ENCODE peak calls at places on chromosome 13, in nine cellular contexts. K is SK-N-SH; T is aorta; L is activated CD4-positive, alpha-beta T cell treated with anti-CD3 and anti-CD28 coated beads for 48 hours; V is mesendoderm; M is lower leg skin; Q is fibroblast of lung; R is ascending aorta; F is stimulated activated CD4-positive, alpha-beta T cell treated with anti-CD3 and anti-CD28 coated beads, Interleukin-4, amount 100 ng/mL, for 4 hours. E is an unnamed sample.
A peak's percentile ranks its signal among the peaks of the same experiment; 100 is the strongest.

GRCh38 chr13:24564881-24565280 is 52.3 kb upstream of the PARP4 start:
- DNase-seq in K (no peak), T (no peak), L (no peak), V (no peak), M (no peak), Q (no peak), R (no peak), F (no peak), E (no peak)

GRCh38 chr13:38902551-38902950 is 88.1 kb downstream of the STOML3 start:
- DNase-seq in K (no peak), T (no peak), L (no peak), V (no peak), M (no peak), Q (no peak), R (no peak), F (no peak), E (no peak)

GRCh38 chr13:47508518-47509228 is 492.4 kb downstream of the SUCLA2 start:
- DNase-seq in K (no peak), T (no peak), L (no peak), V (no peak), M (no peak), Q (peak; percentile 30), R (no peak), F (no peak), E (no peak)

GRCh38 chr13:72726721-72727416 is 560 bp downstream of the MZT1 start:
- DNase-seq in K (peak; percentile 77), T (peak; percentile 80), L (peak; percentile 66), V (peak; percentile 21), M (peak; percentile 88), Q (peak; percentile 5), R (no peak), F (peak; percentile 33), E (no peak)

GRCh38 chr13:76696370-76696769 is 189.8 kb downstream of the KCTD12 start:
- DNase-seq in K (peak; percentile 4), T (no peak), L (no peak), V (peak; percentile 16), M (no peak), Q (no peak), R (no peak), F (no peak), E (no peak)

GRCh38 chr13:30382836-30383525 is 39.3 kb upstream of the UBE2L5 start:
- DNase-seq in K (no peak), T (no peak), L (no peak), V (no peak), M (peak; percentile 68), Q (no peak), R (no peak), F (no peak), E (no peak)

GRCh38 chr13:90362718-90363117 is 984.8 kb upstream of the MIR17HG start:
- DNase-seq in K (no peak), T (no peak), L (no peak), V (no peak), M (no peak), Q (peak; percentile 28), R (no peak), F (no peak), E (no peak)

GRCh38 chr13:26653310-26653709 is 95.8 kb downstream of the WASF3 start:
- DNase-seq in K (no peak), T (no peak), L (no peak), V (no peak), M (no peak), Q (no peak), R (no peak), F (no peak), E (no peak)

GRCh38 chr13:86000546-86000945 is 201.3 kb upstream of the SLITRK6 start:
- DNase-seq in K (no peak), T (no peak), L (no peak), V (no peak), M (no peak), Q (no peak), R (no peak), F (no peak), E (no peak)

GRCh38 chr13:75495938-75496337 is 14.0 kb upstream of the TBC1D4 start:
- DNase-seq in K (no peak), T (no peak), L (no peak), V (no peak), M (no peak), Q (peak; percentile 49), R (no peak), F (no peak), E (no peak)

GRCh38 chr13:43805071-43805468 is 18.3 kb upstream of the ENOX1 start:
- DNase-seq in K (peak; percentile 34), T (no peak), L (peak; percentile 56), V (peak; percentile 51), M (no peak), Q (peak; percentile 64), R (no peak), F (no peak), E (no peak)

GRCh38 chr13:112688560-112689497 is 1.0 kb upstream of the ATP11A start:
- DNase-seq in K (no peak), T (peak; percentile 77), L (peak; percentile 82), V (peak; percentile 90), M (no peak), Q (peak; percentile 4), R (no peak), F (peak; percentile 40), E (no peak)

GRCh38 chr13:112510002-112510780 is 77.8 kb downstream of the TUBGCP3 start:
- DNase-seq in K (peak; percentile 82), T (no peak), L (no peak), V (peak; percentile 94), M (no peak), Q (peak; percentile 76), R (no peak), F (no peak), E (peak; percentile 70)

GRCh38 chr13:110300090-110300815 is 6.7 kb downstream of the COL4A1 start:
- DNase-seq in K (no peak), T (no peak), L (no peak), V (no peak), M (peak; percentile 25), Q (peak; percentile 67), R (no peak), F (no peak), E (no peak)

GRCh38 chr13:33644607-33645543 is 173.1 kb upstream of the RFC3 start:
- DNase-seq in K (no peak), T (no peak), L (peak; percentile 30), V (no peak), M (no peak), Q (peak; percentile 77), R (no peak), F (no peak), E (no peak)

GRCh38 chr13:41361501-41361900 is 50.4 kb downstream of the NAA16 start:
- DNase-seq in K (no peak), T (no peak), L (no peak), V (no peak), M (no peak), Q (no peak), R (no peak), F (no peak), E (no peak)

GRCh38 chr13:55783841-55784240 is 1356.9 kb upstream of the PRR20A start:
- DNase-seq in K (no peak), T (no peak), L (no peak), V (no peak), M (no peak), Q (no peak), R (no peak), F (no peak), E (no peak)

GRCh38 chr13:30373727-30374126 is 48.6 kb upstream of the UBE2L5 start:
- DNase-seq in K (no peak), T (no peak), L (peak; percentile 58), V (no peak), M (peak; percentile 72), Q (no peak), R (no peak), F (no peak), E (no peak)

GRCh38 chr13:33272531-33273124 is 12.9 kb downstream of the STARD13 start:
- DNase-seq in K (no peak), T (no peak), L (no peak), V (no peak), M (no peak), Q (no peak), R (no peak), F (no peak), E (no peak)

GRCh38 chr13:49184621-49185020 is 35.5 kb upstream of the MLNR start:
- DNase-seq in K (no peak), T (no peak), L (no peak), V (peak; percentile 83), M (no peak), Q (no peak), R (no peak), F (no peak), E (no peak)

GRCh38 chr13:110882228-110882627 is 32.6 kb downstream of the ANKRD10 start:
- DNase-seq in K (no peak), T (no peak), L (no peak), V (no peak), M (no peak), Q (no peak), R (no peak), F (no peak), E (no peak)

GRCh38 chr13:85771856-85772255 is 27.4 kb downstream of the SLITRK6 start:
- DNase-seq in K (no peak), T (no peak), L (no peak), V (no peak), M (no peak), Q (no peak), R (no peak), F (no peak), E (no peak)

GRCh38 chr13:29681859-29682258 is 86.4 kb upstream of the SLC7A1 start:
- DNase-seq in K (no peak), T (no peak), L (no peak), V (no peak), M (no peak), Q (no peak), R (no peak), F (no peak), E (no peak)

GRCh38 chr13:23609414-23610186 is 39.4 kb downstream of the TNFRSF19 start:
- DNase-seq in K (no peak), T (no peak), L (no peak), V (no peak), M (no peak), Q (peak; percentile 87), R (no peak), F (no peak), E (no peak)

GRCh38 chr13:99812611-99813010 is 159.0 kb downstream of the ZIC5 start:
- DNase-seq in K (no peak), T (no peak), L (no peak), V (peak; percentile 50), M (no peak), Q (no peak), R (no peak), F (no peak), E (no peak)

GRCh38 chr13:91399189-91400093 is 1.0 kb downstream of the GPC5 start:
- DNase-seq in K (peak; percentile 10), T (peak; percentile 64), L (peak; percentile 6), V (no peak), M (no peak), Q (no peak), R (no peak), F (no peak), E (no peak)

GRCh38 chr13:91574756-91575155 is 176.3 kb downstream of the GPC5 start:
- DNase-seq in K (no peak), T (no peak), L (no peak), V (no peak), M (no peak), Q (peak; percentile 71), R (no peak), F (no peak), E (no peak)

GRCh38 chr13:78100481-78100880 is 181.8 kb upstream of the EDNRB start:
- DNase-seq in K (no peak), T (no peak), L (no peak), V (no peak), M (no peak), Q (no peak), R (no peak), F (no peak), E (no peak)

GRCh38 chr13:99992912-99993311 is 11.3 kb downstream of the ZIC2 start:
- DNase-seq in K (no peak), T (no peak), L (no peak), V (no peak), M (no peak), Q (no peak), R (no peak), F (no peak), E (no peak)

GRCh38 chr13:102584423-102584822 is 12.4 kb upstream of the TPP2 start:
- DNase-seq in K (no peak), T (no peak), L (no peak), V (no peak), M (no peak), Q (no peak), R (no peak), F (no peak), E (no peak)

GRCh38 chr13:33202644-33203169 is 82.8 kb downstream of the STARD13 start:
- DNase-seq in K (no peak), T (no peak), L (no peak), V (no peak), M (no peak), Q (no peak), R (no peak), F (no peak), E (no peak)

E was measured in iPS DF 6.9.